ENCODE peak calls at places on chromosomes 12 and 14, in seven cellular contexts. I, G, E, X, N, Y and U are unnamed samples.

GRCh38 chr14:21525995-21526671 is at the start of gene SALL2:
- DNase-seq in N (peak), Y (peak), E (peak), I (peak), G (peak), X (peak), U (peak)

GRCh38 chr12:45655186-45655585 is 74.3 kb upstream of the ARID2 start:
- DNase-seq in N (no peak), E (no peak), X (no peak), I (peak), Y (peak), G (peak), U (no peak)

GRCh38 chr12:122322501-122322900 is 56.2 kb upstream of the VPS33A start:
- DNase-seq in I (peak), G (peak), E (no peak), X (no peak), Y (peak), N (no peak), U (no peak)

GRCh38 chr14:87869619-87870583 is 123.1 kb downstream of the GALC start:
- DNase-seq in G (peak), Y (peak), N (no peak), E (no peak), X (no peak), I (peak), U (no peak)

GRCh38 chr12:6041891-6042290 is 82.6 kb downstream of the VWF start:
- DNase-seq in G (no peak), E (no peak), X (no peak), Y (peak), N (no peak), I (peak), U (no peak)

GRCh38 chr14:68544150-68544892 is 248.5 kb downstream of the ZFP36L1 start:
- DNase-seq in I (peak), Y (peak), N (peak), X (no peak), E (peak), G (peak), U (peak)

GRCh38 chr14:24982472-24983155 is 67.3 kb downstream of the STXBP6 start:
- DNase-seq in I (peak), X (no peak), N (no peak), E (no peak), G (peak), Y (peak), U (no peak)

GRCh38 chr14:20803221-20803620 is 577 bp upstream of the RNASE1 start:
- DNase-seq in X (no peak), G (no peak), N (no peak), I (no peak), Y (no peak), E (no peak), U (no peak)

GRCh38 chr12:4296749-4297148 is 23.2 kb downstream of the CCND2 start:
- DNase-seq in X (no peak), G (no peak), N (peak), Y (no peak), E (no peak), I (no peak), U (no peak)

GRCh38 chr12:6821674-6822433 is at the start of gene GPR162:
- DNase-seq in E (no peak), Y (peak), I (peak), X (no peak), N (peak), G (peak), U (no peak)

GRCh38 chr12:84910549-84911241 is 1.9 kb downstream of the SLC6A15 start:
- DNase-seq in Y (peak), X (no peak), N (peak), E (no peak), G (peak), I (no peak), U (no peak)

GRCh38 chr12:30026621-30027234 is 243.0 kb upstream of the TMTC1 start:
- DNase-seq in N (no peak), G (peak), I (peak), E (no peak), X (no peak), Y (peak), U (no peak)

GRCh38 chr14:102317564-102318248 is 1.8 kb upstream of the ZNF839 start:
- DNase-seq in G (no peak), N (no peak), X (no peak), I (no peak), E (no peak), Y (peak), U (no peak)

GRCh38 chr12:99223554-99223953 is 424.0 kb upstream of the GARIN6 start:
- DNase-seq in X (no peak), N (no peak), E (no peak), I (no peak), Y (no peak), G (no peak), U (no peak)

GRCh38 chr12:69553626-69554248 is 31.5 kb upstream of the CCT2 start:
- DNase-seq in X (no peak), Y (peak), N (no peak), I (peak), G (peak), E (no peak), U (no peak)

GRCh38 chr12:2934371-2934770 is 24.8 kb upstream of the TEAD4 start:
- DNase-seq in G (no peak), Y (no peak), X (no peak), E (no peak), I (no peak), N (no peak), U (no peak)

GRCh38 chr14:27077181-27077738 is 479.4 kb upstream of the NOVA1 start:
- DNase-seq in E (no peak), Y (no peak), I (no peak), N (no peak), X (no peak), G (no peak), U (no peak)

GRCh38 chr14:59239030-59239429 is 50.6 kb downstream of the DAAM1 start:
- DNase-seq in N (no peak), Y (no peak), I (no peak), X (no peak), G (no peak), E (no peak), U (no peak)

GRCh38 chr12:122895757-122896636 is at the start of gene VPS37B:
- DNase-seq in I (peak), G (peak), N (peak), X (peak), E (peak), Y (peak), U (no peak)

GRCh38 chr12:27969901-27970390 is 2.6 kb downstream of the PTHLH start:
- DNase-seq in X (peak), N (peak), G (peak), Y (peak), E (peak), I (peak), U (no peak)

GRCh38 chr14:35556548-35556947 is 22.6 kb downstream of the INSM2 start:
- DNase-seq in X (no peak), G (no peak), Y (no peak), N (no peak), I (no peak), E (no peak), U (no peak)

GRCh38 chr14:92436115-92436776 is 77.3 kb upstream of the RIN3 start:
- DNase-seq in X (no peak), E (no peak), N (no peak), I (no peak), Y (no peak), G (no peak), U (no peak)

GRCh38 chr12:3679831-3680230 is 73.1 kb downstream of the CRACR2A start:
- DNase-seq in Y (no peak), E (no peak), X (no peak), N (no peak), I (no peak), G (no peak), U (peak)

DNA sequence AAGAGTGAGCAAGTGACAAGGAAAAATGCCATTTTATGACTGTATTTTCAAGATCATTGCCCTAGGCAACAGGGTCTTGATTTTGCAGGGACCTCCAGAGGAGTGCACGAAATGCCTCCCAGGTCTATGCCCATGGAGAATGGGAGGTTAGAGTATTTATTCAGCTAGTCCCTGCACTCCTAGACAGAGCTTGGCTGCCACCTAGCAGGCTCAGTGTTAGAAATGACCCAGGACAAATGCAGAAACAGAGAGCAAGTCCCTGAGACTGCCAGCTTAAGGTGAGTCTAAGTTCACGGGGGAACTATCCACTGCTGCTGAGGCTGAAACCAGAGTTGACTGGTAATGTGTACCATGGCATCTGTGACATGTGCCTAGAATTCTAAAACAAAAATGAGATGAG is 506.4 kb downstream of the MED13L start:
- DNase-seq in I (no peak), G (no peak), Y (peak), N (no peak), E (no peak), X (no peak), U (no peak)
- TF ChIP-seq CTCF in I (no peak), G (no peak), Y (peak), N (no peak), E (no peak), X (no peak), U (no peak)

GRCh38 chr14:34439090-34439489 is 22.9 kb downstream of the SPTSSA start:
- DNase-seq in N (no peak), G (no peak), Y (no peak), E (no peak), I (no peak), X (no peak), U (no peak)
- TF ChIP-seq CTCF in N (no peak), G (no peak), Y (no peak), E (no peak), I (no peak), X (no peak), U (no peak)

DNA sequence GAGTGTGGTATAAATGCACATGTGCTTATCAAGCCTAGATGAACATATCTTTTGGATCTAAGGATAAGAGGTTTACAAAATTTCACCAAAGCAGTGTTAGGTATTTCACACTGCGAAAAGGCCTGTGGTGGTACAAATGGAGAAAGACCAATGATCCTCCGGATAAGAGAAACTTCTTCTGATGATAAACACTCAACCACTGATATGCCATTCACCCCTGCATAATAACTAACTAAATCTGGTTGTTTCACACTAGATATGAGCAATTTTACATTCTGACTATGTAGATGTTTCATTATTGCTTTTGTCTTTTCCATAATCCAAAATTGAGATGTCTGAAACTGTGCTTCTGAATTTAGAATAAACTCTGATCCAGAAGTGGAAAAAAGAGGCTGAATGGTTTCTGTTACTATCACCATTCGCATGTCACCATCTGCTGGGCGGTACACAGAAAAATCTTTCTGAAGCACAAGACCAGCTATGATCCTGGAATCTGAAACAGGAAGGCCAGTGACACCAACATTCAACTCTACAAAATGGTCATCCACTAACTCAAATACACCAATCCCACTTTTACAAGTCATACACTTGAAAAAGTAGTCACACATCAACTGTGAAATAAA is 1.3 kb downstream of the BBS10 start:
- DNase-seq in I (peak), X (no peak), E (peak), Y (peak), N (no peak), G (peak), U (no peak)
- TF ChIP-seq CTCF in I (peak), X (peak), E (no peak), Y (peak), N (no peak), G (peak), U (peak)

GRCh38 chr12:124939428-124940142 is 25.1 kb upstream of the UBC start:
- DNase-seq in Y (peak), I (peak), X (peak), E (peak), G (peak), N (peak), U (peak)
- TF ChIP-seq CTCF in Y (no peak), I (no peak), X (peak), E (no peak), G (no peak), N (no peak), U (no peak)

GRCh38 chr12:11540156-11540555 is 109.3 kb upstream of the ETV6 start:
- DNase-seq in X (no peak), E (no peak), G (no peak), I (no peak), N (no peak), Y (no peak), U (no peak)

GRCh38 chr12:11543513-11544168 is 105.8 kb upstream of the ETV6 start:
- DNase-seq in E (no peak), N (no peak), Y (no peak), I (peak), G (no peak), X (no peak), U (no peak)

GRCh38 chr12:11540615-11541014 is 108.9 kb upstream of the ETV6 start:
- DNase-seq in Y (no peak), X (no peak), I (no peak), E (no peak), N (no peak), G (no peak), U (no peak)

GRCh38 chr12:11542599-11542998 is 106.9 kb upstream of the ETV6 start:
- DNase-seq in I (no peak), E (no peak), Y (no peak), X (no peak), N (no peak), G (no peak), U (no peak)

DNA sequence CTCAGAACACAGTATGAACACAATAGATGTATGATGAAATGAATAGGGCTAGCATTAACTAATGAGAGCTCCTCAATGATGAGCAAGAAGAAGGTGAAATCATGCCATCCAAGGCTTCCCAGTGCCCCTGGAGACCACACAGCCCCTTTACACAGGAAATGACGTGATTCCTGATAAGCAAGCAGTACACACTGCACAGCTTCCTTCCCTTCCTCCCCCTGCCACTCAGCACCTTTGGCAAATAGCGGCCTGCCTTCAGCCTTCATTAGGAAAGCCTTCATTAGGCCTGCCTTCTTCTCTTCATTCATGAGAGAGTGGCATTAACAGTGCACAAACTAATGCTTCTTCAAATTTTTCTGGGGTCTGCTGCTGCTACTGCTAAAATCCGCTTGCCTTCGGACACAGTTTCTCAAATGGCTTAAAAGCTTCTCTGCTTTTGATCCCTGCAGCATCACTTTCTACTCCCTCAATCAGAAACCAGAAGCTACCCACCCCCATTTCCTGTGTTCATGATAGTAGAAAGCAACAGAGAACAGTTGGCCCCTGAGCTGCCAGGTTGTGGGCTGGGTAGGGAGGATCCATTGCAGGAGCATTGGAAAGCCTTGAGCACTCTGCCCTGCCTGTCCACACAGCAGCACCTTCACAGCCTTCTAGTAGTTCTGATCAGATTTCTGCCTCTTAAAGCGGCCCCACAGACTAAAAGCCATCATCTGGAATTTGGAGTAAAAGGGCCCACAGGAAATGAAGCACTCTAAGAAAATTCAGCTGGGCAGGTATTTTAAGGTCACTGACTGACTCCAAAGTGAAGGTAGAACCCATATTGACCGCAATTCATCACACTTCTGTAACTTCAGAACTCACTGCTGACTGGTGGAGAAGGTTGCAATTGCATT is 103.8 kb upstream of the ETV6 start:
- DNase-seq in E (no peak), X (no peak), G (no peak), I (no peak), N (no peak), Y (no peak), U (no peak)
- TF ChIP-seq CTCF in E (no peak), X (no peak), G (no peak), I (no peak), N (no peak), Y (peak), U (no peak)

GRCh38 chr12:108187831-108188230 is 58.7 kb downstream of the WSCD2 start:
- DNase-seq in E (no peak), Y (no peak), X (no peak), G (no peak), N (no peak), I (no peak), U (no peak)

GRCh38 chr12:108193493-108193892 is 64.4 kb downstream of the WSCD2 start:
- DNase-seq in G (no peak), X (no peak), E (no peak), I (no peak), N (no peak), Y (no peak), U (no peak)

GRCh38 chr12:108191938-108192337 is 62.9 kb downstream of the WSCD2 start:
- DNase-seq in E (no peak), I (no peak), G (no peak), Y (no peak), N (no peak), X (no peak), U (no peak)

GRCh38 chr12:108191086-108191485 is 62.0 kb downstream of the WSCD2 start:
- DNase-seq in N (no peak), Y (no peak), X (no peak), G (no peak), E (no peak), I (no peak), U (no peak)

DNA sequence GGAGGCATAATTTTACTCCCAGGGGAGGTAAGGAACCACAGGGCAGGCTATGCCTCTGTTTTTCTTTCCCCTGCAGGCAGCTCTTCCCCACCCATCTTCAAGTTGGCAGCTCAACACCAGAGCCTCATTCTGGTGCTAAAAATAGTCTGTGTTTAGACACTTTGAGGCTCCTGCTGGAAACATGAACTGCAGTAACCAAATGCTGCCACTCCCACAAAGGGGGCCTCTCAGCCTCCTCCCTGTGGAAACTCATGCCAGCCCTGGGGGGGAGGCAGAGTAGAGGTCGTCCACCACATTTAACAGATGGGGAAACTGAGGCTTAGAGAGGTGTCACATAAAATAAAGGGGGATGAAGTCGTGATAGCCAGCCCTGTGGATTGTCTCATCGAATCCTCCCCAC is 61.4 kb downstream of the WSCD2 start:
- DNase-seq in Y (no peak), N (no peak), X (no peak), I (no peak), E (no peak), G (no peak), U (no peak)
- TF ChIP-seq CTCF in Y (no peak), N (no peak), X (no peak), I (no peak), E (no peak), G (no peak), U (peak)

GRCh38 chr12:14841761-14842160 is 1.6 kb downstream of the ART4 start:
- DNase-seq in X (no peak), E (peak), N (peak), I (peak), G (peak), Y (peak), U (no peak)
- TF ChIP-seq CTCF in X (no peak), E (no peak), N (no peak), I (no peak), G (no peak), Y (no peak), U (no peak)

GRCh38 chr14:104797112-104798044 is 1.8 kb upstream of the AKT1 start:
- DNase-seq in X (no peak), E (no peak), G (no peak), Y (no peak), N (no peak), I (no peak), U (peak)
- TF ChIP-seq CTCF in X (no peak), E (no peak), G (no peak), Y (no peak), N (no peak), I (no peak), U (no peak)

DNA sequence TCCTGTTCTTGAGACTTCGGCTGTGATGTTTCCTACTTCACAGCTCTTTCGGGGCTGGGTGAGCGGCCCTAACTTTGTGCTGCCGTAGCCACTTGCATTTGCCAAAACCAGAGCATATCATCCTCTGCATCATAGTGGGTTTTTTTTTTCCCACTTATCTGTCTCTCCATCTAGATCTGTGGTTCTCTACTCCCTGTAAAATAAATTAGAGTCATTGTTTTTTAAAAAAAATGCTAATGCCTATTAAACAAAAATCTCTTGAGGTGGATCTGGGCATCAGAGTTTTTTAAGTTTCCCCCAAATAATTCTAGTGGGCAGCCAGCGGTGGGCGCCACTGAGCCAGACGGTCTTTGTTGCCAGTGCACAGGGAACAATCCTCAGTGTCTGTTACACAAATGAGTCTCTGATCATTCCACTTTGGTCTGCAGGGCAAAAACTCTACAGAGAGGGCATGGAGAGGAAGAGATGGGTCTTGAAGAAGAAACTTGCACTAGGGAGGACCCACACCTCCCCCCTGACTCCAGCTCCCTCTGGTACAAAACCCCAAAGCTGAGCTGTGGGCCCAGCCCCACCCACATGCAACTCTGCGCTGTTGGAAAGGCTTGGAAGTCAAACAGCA is 62.4 kb upstream of the BCL2L14 start:
- DNase-seq in N (no peak), E (no peak), I (no peak), G (peak), X (no peak), Y (no peak), U (no peak)
- TF ChIP-seq CTCF in N (no peak), E (no peak), I (peak), G (peak), X (no peak), Y (peak), U (no peak)